ENCODE peak calls at places on chromosome 3, in seven cellular contexts. D is SK-N-SH; U is stimulated activated CD4-positive, alpha-beta T cell treated with anti-CD3 and anti-CD28 coated beads, Interleukin-1b, Interleukin-23, amount 100 ng/mL, for 48 hours; Q is stimulated activated naive CD8-positive, alpha-beta T cell treated with anti-CD3 and anti-CD28 coated beads, Interleukin-15, Interleukin-2, amounts not matched to agents 100 U/mL and 50 U/mL, for 24 hours; J is NCI-H1092 treated with DMSO at 0.1 percent for 48 hours; T is activated T-cell treated with anti-CD3 and anti-CD28 coated beads, Interleukin-2, amount 50 U/mL, for 72 hours; H is endothelial cell. O is an unnamed sample.

GRCh38 chr3:12170207-12170606 is 11.5 kb upstream of the TIMP4 start:
- DNase-seq in U (no peak), H (no peak), D (no peak), J (no peak), T (no peak), Q (no peak), O (no peak)

GRCh38 chr3:121566773-121567172 is 976 bp upstream of the ARGFX start:
- DNase-seq in U (no peak), T (no peak), D (no peak), Q (no peak), J (no peak), H (no peak), O (no peak)

GRCh38 chr3:77370413-77370812 is 330.5 kb downstream of the ROBO2 start:
- DNase-seq in T (no peak), Q (no peak), D (no peak), U (no peak), H (no peak), J (no peak), O (no peak)

GRCh38 chr3:102156426-102156825 is 278.4 kb upstream of the ZPLD1 start:
- DNase-seq in U (no peak), T (no peak), H (no peak), J (no peak), D (no peak), Q (no peak), O (no peak)

GRCh38 chr3:111712294-111713180 is 117.4 kb upstream of the ZBED2 start:
- DNase-seq in U (no peak), T (no peak), J (no peak), D (peak; percentile 11), H (no peak), Q (no peak), O (no peak)

GRCh38 chr3:64530434-64531049 is 157.3 kb downstream of the ADAMTS9 start:
- DNase-seq in U (peak; percentile 8), J (peak; percentile 37), H (peak; percentile 58), T (peak; percentile 3), D (peak; percentile 49), Q (peak; percentile 18), O (no peak)

GRCh38 chr3:134009345-134010000 is 20.3 kb downstream of the SLCO2A1 start:
- DNase-seq in H (no peak), Q (no peak), D (no peak), J (no peak), T (no peak), U (no peak), O (no peak)

GRCh38 chr3:28590216-28590615 is 241.6 kb upstream of the AZI2 start:
- DNase-seq in D (no peak), Q (no peak), H (no peak), J (no peak), T (no peak), U (no peak), O (no peak)